ENCODE peak calls at places on chromosomes 6 and 20, in nine cellular contexts. S is spleen; B is cardiac septum; T is stimulated activated CD4-positive, alpha-beta T cell treated with anti-CD3 and anti-CD28 coated beads, Interleukin-15, amount 100 ng/mL, for 24 hours; X is ureter; H is SK-N-DZ; R is T follicular helper cell; M is GM12865; O is AG04450. N is an unnamed sample.

GRCh38 chr20:1674361-1674760 is 16.8 kb upstream of the SIRPG start:
- DNase-seq in B (no peak), R (no peak), S (peak; percentile 85), O (no peak), M (no peak), T (peak; percentile 60), X (no peak), H (no peak), N (peak; percentile 52)

GRCh38 chr6:148134566-148134965 is 208.1 kb upstream of the SASH1 start:
- DNase-seq in X (no peak), T (no peak), S (no peak), O (no peak), H (no peak), M (no peak), B (no peak), R (no peak), N (no peak)

GRCh38 chr6:128230267-128230989 is 290.0 kb downstream of the PTPRK start:
- DNase-seq in X (no peak), T (no peak), M (no peak), R (no peak), O (no peak), H (no peak), B (no peak), S (no peak), N (no peak)

GRCh38 chr6:136657629-136658028 is 107.4 kb upstream of the MAP7 start:
- DNase-seq in M (no peak), S (no peak), X (no peak), H (no peak), T (no peak), R (no peak), B (no peak), O (no peak), N (no peak)

GRCh38 chr6:109961666-109962065 is 16.4 kb upstream of the GPR6 start:
- DNase-seq in B (no peak), O (no peak), S (no peak), T (no peak), X (no peak), R (no peak), M (no peak), H (no peak), N (no peak)

GRCh38 chr20:37379967-37380828 is 34.3 kb downstream of the SRC start:
- DNase-seq in B (no peak), T (no peak), M (no peak), S (peak; percentile 51), H (no peak), X (no peak), R (no peak), O (no peak), N (no peak)

GRCh38 chr6:50271266-50271665 is 221.5 kb upstream of the DEFB112 start:
- DNase-seq in M (no peak), T (no peak), R (no peak), H (no peak), S (no peak), O (no peak), X (no peak), B (no peak), N (no peak)

GRCh38 chr6:27672113-27672799 is 199.4 kb upstream of the ZNF184 start:
- DNase-seq in M (peak; percentile 95), R (no peak), T (peak; percentile 55), X (no peak), H (peak; percentile 12), O (no peak), S (no peak), B (no peak), N (no peak)

GRCh38 chr20:53679597-53680309 is 86.1 kb upstream of the ZNF217 start:
- DNase-seq in O (no peak), M (no peak), T (no peak), H (no peak), R (no peak), S (no peak), X (no peak), B (no peak), N (no peak)

GRCh38 chr20:3434232-3434631 is 26.8 kb upstream of the DNAAF9 start:
- DNase-seq in X (no peak), H (no peak), M (no peak), S (no peak), T (no peak), R (no peak), B (no peak), O (no peak), N (no peak)

GRCh38 chr6:169654590-169655391 is 47.0 kb downstream of the WDR27 start:
- DNase-seq in S (peak; percentile 93), H (no peak), R (peak; percentile 60), T (peak; percentile 63), O (peak; percentile 29), X (peak; percentile 77), M (peak; percentile 70), B (no peak), N (peak; percentile 69)

GRCh38 chr20:58192567-58192966 is 35.9 kb downstream of the ANKRD60 start:
- DNase-seq in H (no peak), S (no peak), B (no peak), M (peak; percentile 9), O (no peak), X (no peak), R (no peak), T (peak; percentile 51), N (no peak)

GRCh38 chr20:38298768-38299288 is 5.1 kb upstream of the BPI start:
- DNase-seq in T (no peak), M (no peak), H (no peak), S (peak; percentile 81), O (no peak), R (no peak), B (peak; percentile 87), X (peak; percentile 84), N (no peak)

GRCh38 chr20:62804021-62804631 is 509 bp upstream of the OGFR start:
- DNase-seq in M (peak; percentile 38), S (peak; percentile 89), T (no peak), H (peak; percentile 67), R (no peak), B (no peak), X (no peak), O (no peak), N (no peak)

GRCh38 chr6:10099648-10100047 is 315.2 kb downstream of the TFAP2A start:
- DNase-seq in B (no peak), T (no peak), M (no peak), X (no peak), R (no peak), O (no peak), H (no peak), S (no peak), N (no peak)

GRCh38 chr20:31560094-31560899 is 44.8 kb upstream of the ID1 start:
- DNase-seq in X (peak; percentile 72), H (peak; percentile 73), R (peak; percentile 64), M (peak; percentile 73), T (peak; percentile 83), B (peak; percentile 88), S (peak; percentile 92), O (peak; percentile 62), N (peak; percentile 74)

GRCh38 chr6:166949533-166950442 is 6.6 kb downstream of the RNASET2 start:
- DNase-seq in X (no peak), M (peak; percentile 74), T (no peak), S (peak; percentile 82), B (no peak), H (no peak), R (no peak), O (no peak), N (no peak)

GRCh38 chr6:54847799-54848597 is 1.4 kb downstream of the FAM83B start:
- DNase-seq in S (peak; percentile 22), X (no peak), H (no peak), B (no peak), M (no peak), T (no peak), O (peak; percentile 11), R (no peak), N (no peak)

GRCh38 chr6:133631421-133631820 is 257.5 kb upstream of the TCF21 start:
- DNase-seq in B (no peak), S (no peak), M (no peak), O (no peak), H (no peak), R (no peak), T (no peak), X (no peak), N (no peak)

GRCh38 chr6:6546318-6547110 is 42.0 kb upstream of the LY86 start:
- DNase-seq in M (peak; percentile 81), B (no peak), R (no peak), S (peak; percentile 85), X (no peak), O (no peak), H (peak; percentile 30), T (peak; percentile 61), N (peak; percentile 10)

GRCh38 chr6:142845624-142846458 is 99.1 kb downstream of the HIVEP2 start:
- DNase-seq in R (no peak), X (peak; percentile 81), B (peak; percentile 93), M (peak; percentile 86), S (peak; percentile 91), H (peak; percentile 94), T (peak; percentile 48), O (no peak), N (peak; percentile 66)

GRCh38 chr6:28712982-28713381 is 187.3 kb downstream of the GPX5 start:
- DNase-seq in H (no peak), M (no peak), R (no peak), X (no peak), O (no peak), T (no peak), B (no peak), S (no peak), N (no peak)

GRCh38 chr6:617485-618100 is 39.3 kb downstream of the HUS1B start:
- DNase-seq in X (no peak), S (no peak), R (no peak), B (no peak), M (no peak), O (no peak), T (no peak), H (no peak), N (no peak)

GRCh38 chr20:15236812-15237211 is 899.4 kb upstream of the FLRT3 start:
- DNase-seq in H (peak; percentile 32), M (peak; percentile 57), R (no peak), B (no peak), X (no peak), T (no peak), S (no peak), O (no peak), N (no peak)

GRCh38 chr6:1797801-1798200 is 188.1 kb downstream of the FOXC1 start:
- DNase-seq in O (no peak), M (peak; percentile 22), H (no peak), S (no peak), X (no peak), R (no peak), B (no peak), T (no peak), N (no peak)

GRCh38 chr20:33578510-33578909 is 83.6 kb upstream of the C20orf144 start:
- DNase-seq in R (no peak), M (no peak), X (no peak), H (peak; percentile 65), B (no peak), O (peak; percentile 41), T (no peak), S (no peak), N (no peak)

GRCh38 chr6:25601797-25602679 is 50.0 kb upstream of the SCGN start:
- DNase-seq in O (peak; percentile 15), M (peak; percentile 59), T (no peak), B (no peak), R (no peak), X (no peak), H (peak; percentile 53), S (no peak), N (no peak)

GRCh38 chr6:91299544-91300491 is 712.9 kb upstream of the MAP3K7 start:
- DNase-seq in M (no peak), S (no peak), O (peak; percentile 21), X (no peak), H (no peak), R (no peak), B (no peak), T (no peak), N (no peak)

GRCh38 chr6:92159046-92159445 is 1260.3 kb downstream of the EPHA7 start:
- DNase-seq in B (no peak), T (no peak), S (no peak), O (no peak), X (no peak), M (no peak), R (no peak), H (no peak), N (no peak)

GRCh38 chr6:47404436-47404835 is 73.2 kb upstream of the CD2AP start:
- DNase-seq in O (no peak), M (no peak), X (no peak), R (no peak), H (no peak), B (no peak), T (no peak), S (no peak), N (no peak)

GRCh38 chr6:85405175-85405852 is 44.6 kb upstream of the NT5E start:
- DNase-seq in T (no peak), R (no peak), B (no peak), M (no peak), O (no peak), H (no peak), X (no peak), S (no peak), N (no peak)

N was measured in T-cell.